ENCODE peak calls at places on chromosomes 13 and 19, in four cellular contexts. V, W, K and A are unnamed samples.

GRCh38 chr19:14080887-14081796 is 4.4 kb downstream of the C19orf67 start:
- DNase-seq in W (peak), K (peak), V (peak), A (peak)

GRCh38 chr13:20461860-20462532 is 63.7 kb downstream of the CRYL1 start:
- DNase-seq in W (peak), V (peak), K (no peak), A (no peak)

GRCh38 chr13:27728271-27728670 is 64.0 kb upstream of the GSX1 start:
- DNase-seq in W (peak), V (peak), K (no peak), A (no peak)

GRCh38 chr19:5934779-5935472 is 20.9 kb downstream of the CAPS start:
- DNase-seq in V (no peak), K (peak), W (no peak), A (no peak)

GRCh38 chr19:1206733-1207301 is 1.2 kb downstream of the STK11 start:
- DNase-seq in K (peak), V (no peak), W (no peak), A (no peak)

GRCh38 chr13:99162543-99162942 is 38.1 kb upstream of the UBAC2 start:
- DNase-seq in V (no peak), W (no peak), K (no peak), A (no peak)

GRCh38 chr13:39616087-39616694 is 13.2 kb upstream of the LHFPL6 start:
- DNase-seq in V (peak), K (peak), W (peak), A (no peak)

GRCh38 chr13:71718931-71719330 is 148.1 kb downstream of the DACH1 start:
- DNase-seq in V (no peak), W (no peak), K (no peak), A (no peak)

GRCh38 chr13:105184221-105184620 is 1351.2 kb downstream of the EFNB2 start:
- DNase-seq in V (no peak), W (no peak), K (no peak), A (no peak)

GRCh38 chr19:37931941-37932655 is 25.1 kb downstream of the SIPA1L3 start:
- DNase-seq in K (peak), V (peak), W (peak), A (peak)

GRCh38 chr13:65026505-65026904 is 2203.6 kb downstream of the PCDH9 start:
- DNase-seq in W (no peak), V (no peak), K (no peak), A (no peak)

GRCh38 chr19:42634409-42635232 is 39.9 kb upstream of the CEACAM8 start:
- DNase-seq in V (peak), K (peak), W (peak), A (no peak)

GRCh38 chr13:99422556-99423220 is 78.6 kb upstream of the TM9SF2 start:
- DNase-seq in V (no peak), W (no peak), K (no peak), A (no peak)

GRCh38 chr19:5936308-5936980 is 22.4 kb downstream of the CAPS start:
- DNase-seq in W (no peak), V (no peak), K (no peak), A (no peak)

GRCh38 chr13:50645092-50645491 is 198.4 kb downstream of the DLEU7 start:
- DNase-seq in V (no peak), K (peak), W (no peak), A (no peak)

GRCh38 chr19:33752018-33752790 is 44.5 kb upstream of the KCTD15 start:
- DNase-seq in V (no peak), W (no peak), K (no peak), A (no peak)

GRCh38 chr19:51713319-51714285 is 10.2 kb downstream of the HAS1 start:
- DNase-seq in V (no peak), W (no peak), K (no peak), A (no peak)

GRCh38 chr13:108082481-108082880 is 132.9 kb downstream of the LIG4 start:
- DNase-seq in W (no peak), V (no peak), K (no peak), A (no peak)

GRCh38 chr13:51453308-51453958 is 597 bp upstream of the INTS6 start:
- DNase-seq in K (peak), W (peak), V (no peak), A (peak)

GRCh38 chr19:10238172-10238783 is 7.1 kb upstream of the S1PR2 start:
- DNase-seq in K (peak), V (no peak), W (no peak), A (no peak)

GRCh38 chr13:75369986-75370385 is 112.0 kb downstream of the TBC1D4 start:
- DNase-seq in W (no peak), K (peak), V (no peak), A (no peak)

GRCh38 chr13:44667950-44668349 is 91.8 kb upstream of the TSC22D1 start:
- DNase-seq in W (no peak), V (no peak), K (peak), A (peak)

GRCh38 chr13:46385946-46386345 is 1.1 kb downstream of the RUBCNL start:
- DNase-seq in K (no peak), W (peak), V (peak), A (no peak)

GRCh38 chr13:46380242-46380641 is 6.8 kb downstream of the RUBCNL start:
- DNase-seq in W (no peak), K (no peak), V (no peak), A (no peak)

GRCh38 chr13:46378411-46378810 is 8.6 kb downstream of the RUBCNL start:
- DNase-seq in V (no peak), W (no peak), K (no peak), A (no peak)

GRCh38 chr13:46383383-46383782 is 3.7 kb downstream of the RUBCNL start:
- DNase-seq in V (no peak), K (no peak), W (no peak), A (no peak)

DNA sequence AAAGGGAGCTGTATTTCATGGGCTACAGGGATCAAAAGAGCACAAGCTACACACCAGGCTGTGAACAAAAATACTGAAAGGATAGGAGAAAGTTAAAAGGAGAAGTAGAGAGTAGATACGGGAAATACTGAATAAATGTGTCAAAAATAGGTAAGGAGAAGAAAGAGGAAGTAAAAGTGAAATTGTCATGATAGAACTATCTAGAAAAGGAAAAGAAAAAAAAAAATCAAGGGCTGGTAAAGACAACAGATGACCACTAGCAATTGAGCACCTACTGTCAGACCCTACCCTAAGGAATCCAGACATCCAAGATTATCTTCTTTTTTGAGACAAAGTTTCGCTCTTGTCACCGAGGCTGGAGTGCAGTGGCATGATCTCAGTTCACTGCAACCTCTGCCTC is 4.8 kb downstream of the RUBCNL start:
- DNase-seq in W (no peak), V (no peak), K (no peak), A (no peak)
- H3K4me3 ChIP-seq in W (no peak), V (no peak), K (no peak), A (no peak)

GRCh38 chr19:57096640-57097361 is 23.0 kb upstream of the USP29 start:
- DNase-seq in W (no peak), K (peak), V (no peak), A (no peak)
- H3K4me3 ChIP-seq in W (no peak), K (no peak), V (no peak), A (no peak)

DNA sequence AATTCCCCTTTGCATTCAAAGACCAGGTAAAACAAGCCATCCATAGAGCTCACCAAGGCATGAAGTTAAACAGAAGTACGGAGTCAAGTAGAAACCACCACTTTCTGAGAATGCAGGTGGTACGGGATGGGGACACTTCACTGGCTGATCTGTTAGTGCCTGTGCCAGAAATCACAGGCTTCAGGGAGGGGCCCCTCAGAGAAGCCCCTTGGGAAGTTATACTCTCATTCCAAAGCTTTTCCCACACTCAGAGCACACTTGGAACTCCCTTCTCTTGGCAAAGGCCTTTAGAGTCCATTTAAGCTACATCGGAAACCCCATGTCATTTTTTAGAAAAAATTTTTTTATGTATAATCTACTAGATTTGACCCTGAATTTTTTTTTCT is 80.7 kb upstream of the WASF3 start:
- DNase-seq in K (no peak), V (no peak), W (no peak), A (no peak)
- H3K4me3 ChIP-seq in K (peak), V (no peak), W (peak), A (peak)

GRCh38 chr13:59734393-59734792 is 429.3 kb downstream of the DIAPH3 start:
- DNase-seq in V (peak), W (no peak), K (no peak), A (no peak)
- H3K4me3 ChIP-seq in V (no peak), W (no peak), K (no peak), A (peak)

GRCh38 chr19:35860436-35860817 is 3.7 kb downstream of the KIRREL2 start:
- DNase-seq in V (no peak), K (no peak), W (peak), A (no peak)

GRCh38 chr19:35861640-35862160 is 5.0 kb downstream of the KIRREL2 start:
- DNase-seq in K (no peak), V (no peak), W (peak), A (no peak)

GRCh38 chr19:35859414-35859813 is 2.7 kb downstream of the KIRREL2 start:
- DNase-seq in W (no peak), K (no peak), V (no peak), A (no peak)

GRCh38 chr19:35862528-35862927 is 5.8 kb downstream of the KIRREL2 start:
- DNase-seq in K (no peak), V (peak), W (peak), A (no peak)

DNA sequence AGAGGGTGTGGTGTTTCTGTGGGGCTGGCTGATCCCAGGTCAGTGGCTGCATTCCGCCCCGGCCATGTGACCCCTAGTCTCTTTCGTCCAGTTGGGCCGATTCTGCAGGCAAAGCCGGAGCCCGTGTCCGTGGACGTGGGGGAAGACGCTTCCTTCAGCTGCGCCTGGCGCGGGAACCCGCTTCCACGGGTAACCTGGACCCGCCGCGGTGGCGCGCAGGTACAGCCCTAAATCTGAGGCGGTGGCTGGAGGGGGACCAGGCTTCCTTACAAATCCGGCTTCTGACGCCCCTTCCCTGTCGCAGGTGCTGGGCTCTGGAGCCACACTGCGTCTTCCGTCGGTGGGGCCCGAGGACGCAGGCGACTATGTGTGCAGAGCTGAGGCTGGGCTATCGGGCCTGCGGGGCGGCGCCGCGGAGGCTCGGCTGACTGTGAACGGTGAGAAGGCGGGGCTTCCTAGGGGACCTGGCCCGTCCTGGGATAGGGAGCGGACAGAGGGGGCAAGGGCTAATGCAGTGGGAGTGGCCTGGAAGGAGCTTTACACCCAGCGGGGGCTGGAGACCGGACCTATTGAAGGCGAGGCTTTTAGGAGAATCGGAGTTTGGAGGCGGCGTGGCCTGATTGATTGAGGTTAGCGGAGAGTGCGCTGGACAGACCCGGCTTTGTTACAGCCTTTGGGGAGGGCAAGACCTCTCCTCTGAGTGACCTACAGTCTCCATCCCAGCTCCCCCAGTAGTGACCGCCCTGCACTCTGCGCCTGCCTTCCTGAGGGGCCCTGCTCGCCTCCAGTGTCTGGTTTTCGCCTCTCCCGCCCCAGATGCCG is 4.3 kb downstream of the KIRREL2 start:
- DNase-seq in K (no peak), W (peak), V (peak), A (no peak)
- H3K4me3 ChIP-seq in K (no peak), W (peak), V (no peak), A (no peak)